ENCODE peak calls at places on chromosomes 3 and 15, in nine cellular contexts. X is K562, I is HCT116, G is IMR-90, H is PC-3, V is GM12878, C is colonic mucosa, O is neural progenitor cell, B is mesendoderm. R is an unnamed sample. For H3K36me3, the result is how much of the 10 kb centered on the place peaks cover.

GRCh38 chr3:60384352-60384751 is 866.9 kb downstream of the FHIT start:
- DNase-seq in X (no peak), I (no peak), G (peak), H (peak), V (no peak), C (no peak), O (no peak), B (no peak), R (no peak)

GRCh38 chr15:96440978-96441377 is 110.5 kb downstream of the NR2F2 start:
- DNase-seq in X (no peak), I (no peak), G (no peak), H (no peak), V (no peak), C (no peak), O (no peak), B (peak), R (peak)

GRCh38 chr15:26235148-26235769 is 372.1 kb upstream of the ATP10A start:
- DNase-seq in X (no peak), I (no peak), G (no peak), H (no peak), V (no peak), C (no peak), O (peak), B (peak), R (peak)

GRCh38 chr3:5057217-5057616 is 64.9 kb upstream of the ARL8B start:
- DNase-seq in X (no peak), I (no peak), G (no peak), H (no peak), V (no peak), C (no peak), O (no peak), B (no peak), R (no peak)

GRCh38 chr3:69866988-69867720 is 127.9 kb downstream of the MITF start:
- DNase-seq in X (no peak), I (no peak), G (peak), H (peak), V (no peak), C (no peak), O (no peak), B (peak), R (no peak)

GRCh38 chr3:191328963-191329653 is at the start of gene CCDC50:
- DNase-seq in X (peak), I (no peak), G (peak), H (peak), V (no peak), C (peak), O (peak), B (peak), R (peak)

GRCh38 chr3:103672346-103672745 is 1237.5 kb downstream of the ZPLD1 start:
- DNase-seq in X (no peak), I (no peak), G (no peak), H (no peak), V (no peak), C (no peak), O (no peak), B (no peak), R (no peak)

GRCh38 chr3:172103724-172104123 is 64.3 kb downstream of the FNDC3B start:
- DNase-seq in X (no peak), I (no peak), G (peak), H (no peak), V (no peak), C (no peak), O (no peak), B (no peak), R (no peak)

GRCh38 chr3:159186581-159186980 is 384.7 kb downstream of the MFSD1 start:
- DNase-seq in X (no peak), I (no peak), G (no peak), H (no peak), V (peak), C (no peak), O (no peak), B (no peak), R (no peak)

GRCh38 chr3:190564175-190564574 is 50.3 kb downstream of the IL1RAP start:
- DNase-seq in X (no peak), I (no peak), G (no peak), H (no peak), V (no peak), C (no peak), O (no peak), B (no peak), R (no peak)

GRCh38 chr15:72319360-72319984 is 485 bp downstream of the CELF6 start:
- DNase-seq in X (peak), I (no peak), G (peak), H (peak), V (no peak), C (peak), O (peak), B (peak), R (peak)

GRCh38 chr3:105401691-105402149 is 35.0 kb downstream of the ALCAM start:
- DNase-seq in X (no peak), I (peak), G (peak), H (peak), V (no peak), C (no peak), O (no peak), B (no peak), R (no peak)

GRCh38 chr15:73628976-73629854 is 4.0 kb downstream of the NPTN start:
- DNase-seq in X (no peak), I (no peak), G (no peak), H (peak), V (no peak), C (no peak), O (no peak), B (no peak), R (no peak)

GRCh38 chr3:106824856-106825255 is 552.4 kb upstream of the CCDC54 start:
- DNase-seq in X (no peak), I (peak), G (peak), H (peak), V (no peak), C (no peak), O (peak), B (peak), R (peak)

GRCh38 chr15:68158046-68158628 is 47.0 kb downstream of the CALML4 start:
- DNase-seq in X (no peak), I (no peak), G (peak), H (no peak), V (no peak), C (no peak), O (no peak), B (no peak), R (no peak)

GRCh38 chr3:138452491-138452890 is 18.1 kb downstream of the ESYT3 start:
- DNase-seq in X (no peak), I (no peak), G (no peak), H (no peak), V (no peak), C (no peak), O (no peak), B (no peak), R (peak)

GRCh38 chr15:22786868-22787698 is 639 bp downstream of the NIPA1 start:
- DNase-seq in X (peak), I (no peak), G (no peak), H (peak), V (no peak), C (peak), O (peak), B (peak), R (peak)

GRCh38 chr15:61997786-61998185 is 62.5 kb downstream of the VPS13C start:
- DNase-seq in X (no peak), I (no peak), G (no peak), H (no peak), V (no peak), C (no peak), O (no peak), B (peak), R (no peak)

GRCh38 chr3:100400424-100400781 is 486 bp downstream of the TOMM70 start:
- DNase-seq in X (no peak), I (no peak), G (peak), H (peak), V (no peak), C (no peak), O (no peak), B (peak), R (no peak)

GRCh38 chr15:75483961-75484360 is 32.5 kb upstream of the SIN3A start:
- DNase-seq in X (no peak), I (no peak), G (no peak), H (no peak), V (no peak), C (no peak), O (no peak), B (no peak), R (no peak)

GRCh38 chr3:66427951-66428350 is 72.9 kb downstream of the LRIG1 start:
- DNase-seq in X (no peak), I (no peak), G (no peak), H (no peak), V (no peak), C (no peak), O (no peak), B (no peak), R (no peak)

GRCh38 chr15:68580026-68580882 is 1.5 kb downstream of the CORO2B start:
- DNase-seq in X (no peak), I (no peak), G (no peak), H (no peak), V (no peak), C (no peak), O (no peak), B (no peak), R (no peak)

GRCh38 chr3:32457971-32458471 is 44.6 kb downstream of the CMTM6 start:
- DNase-seq in X (peak), I (no peak), G (no peak), H (no peak), V (no peak), C (no peak), O (no peak), B (peak), R (no peak)

GRCh38 chr3:66270726-66271125 is 49.9 kb downstream of the SLC25A26 start:
- DNase-seq in X (no peak), I (no peak), G (peak), H (no peak), V (no peak), C (no peak), O (no peak), B (no peak), R (no peak)

GRCh38 chr3:134677196-134677986 is 26.6 kb upstream of the KY start:
- DNase-seq in X (peak), I (peak), G (no peak), H (peak), V (no peak), C (peak), O (peak), B (peak), R (peak)

GRCh38 chr3:195806211-195806915 is 5.4 kb downstream of the MUC4 start:
- DNase-seq in X (no peak), I (no peak), G (no peak), H (no peak), V (no peak), C (peak), O (peak), B (peak), R (peak)

GRCh38 chr3:53566450-53567145 is 72.2 kb downstream of the CACNA1D start:
- DNase-seq in X (no peak), I (no peak), G (no peak), H (no peak), V (no peak), C (no peak), O (peak), B (peak), R (peak)

GRCh38 chr15:77475898-77476297 is 55.2 kb downstream of the HMG20A start:
- DNase-seq in X (no peak), I (no peak), G (no peak), H (no peak), V (no peak), C (no peak), O (peak), B (no peak), R (peak)

GRCh38 chr15:100778831-100779288 is 100.8 kb upstream of the ALDH1A3 start:
- DNase-seq in X (no peak), I (no peak), G (no peak), H (no peak), V (no peak), C (peak), O (peak), B (no peak), R (peak)

GRCh38 chr3:50316657-50317242 is 5.8 kb downstream of the HYAL2 start:
- DNase-seq in X (peak), I (peak), G (peak), H (peak), V (no peak), C (peak), O (no peak), B (peak), R (peak)

GRCh38 chr3:63967675-63968611 is 55.4 kb downstream of the PSMD6 start:
- DNase-seq in X (peak), I (no peak), G (peak), H (no peak), V (peak), C (peak), O (peak), B (no peak), R (no peak)

GRCh38 chr3:79497447-79498111 is 270.2 kb downstream of the ROBO1 start:
- DNase-seq in X (peak), I (no peak), G (peak), H (peak), V (no peak), C (no peak), O (peak), B (peak), R (no peak)

GRCh38 chr3:81778678-81779182 is 17.3 kb upstream of the GBE1 start:
- DNase-seq in X (no peak), I (no peak), G (peak), H (no peak), V (peak), C (no peak), O (no peak), B (no peak), R (no peak)

GRCh38 chr3:52432631-52433030 is 12.3 kb downstream of the SEMA3G start:
- DNase-seq in X (no peak), I (no peak), G (no peak), H (no peak), V (no peak), C (no peak), O (no peak), B (no peak), R (peak)

GRCh38 chr15:95440712-95441111 is 889.8 kb upstream of the NR2F2 start:
- DNase-seq in X (no peak), I (no peak), G (peak), H (no peak), V (no peak), C (no peak), O (no peak), B (no peak), R (no peak)

GRCh38 chr3:7260975-7261374 is 400.1 kb downstream of the GRM7 start:
- DNase-seq in X (no peak), I (no peak), G (no peak), H (no peak), V (no peak), C (no peak), O (no peak), B (no peak), R (no peak)

GRCh38 chr3:140399853-140400252 is 278.0 kb upstream of the TRIM42 start:
- DNase-seq in X (no peak), I (no peak), G (no peak), H (no peak), V (no peak), C (no peak), O (no peak), B (no peak), R (no peak)

GRCh38 chr15:75347222-75348033 is 589 bp downstream of the NEIL1 start:
- DNase-seq in X (peak), I (peak), G (no peak), H (peak), V (no peak), C (peak), O (peak), B (peak), R (peak)

GRCh38 chr3:186785517-186786018 is 2.2 kb downstream of the EIF4A2 start:
- DNase-seq in X (no peak), I (no peak), G (no peak), H (no peak), V (no peak), C (no peak), O (no peak), B (no peak), R (no peak)

GRCh38 chr3:186788482-186789370 is 5.3 kb downstream of the EIF4A2 start:
- DNase-seq in X (no peak), I (no peak), G (no peak), H (no peak), V (no peak), C (no peak), O (no peak), B (no peak), R (no peak)

GRCh38 chr3:186787642-186788481 is 4.5 kb downstream of the EIF4A2 start:
- DNase-seq in X (no peak), I (no peak), G (no peak), H (no peak), V (no peak), C (no peak), O (no peak), B (no peak), R (no peak)

GRCh38 chr3:186784820-186785516 is 1.6 kb downstream of the EIF4A2 start:
- DNase-seq in X (no peak), I (no peak), G (no peak), H (no peak), V (no peak), C (no peak), O (no peak), B (no peak), R (no peak)

GRCh38 chr3:186786810-186787375 is 3.5 kb downstream of the EIF4A2 start:
- DNase-seq in X (no peak), I (no peak), G (no peak), H (no peak), V (no peak), C (no peak), O (no peak), B (no peak), R (no peak)
- H3K9ac ChIP-seq in X (peak), I (no peak), G (no peak), H (no peak), V (peak), C (no peak), O (no peak), B (peak), R (peak)

GRCh38 chr15:65659502-65660052 is 37.8 kb downstream of the SLC24A1 start:
- DNase-seq in X (no peak), I (no peak), G (no peak), H (peak), V (no peak), C (no peak), O (no peak), B (no peak), R (no peak)
- H3K36me3 ChIP-seq in X (under half), I (under half), G (under half), H (under half), V (under half), C (under half), O (under half), B (under half), R (under half)

GRCh38 chr15:92654662-92655061 is 913 bp downstream of the FAM174B start:
- DNase-seq in X (no peak), I (no peak), G (no peak), H (no peak), V (no peak), C (no peak), O (no peak), B (no peak), R (peak)

GRCh38 chr15:92657486-92657885 is 1.9 kb upstream of the FAM174B start:
- DNase-seq in X (no peak), I (no peak), G (no peak), H (no peak), V (no peak), C (no peak), O (no peak), B (no peak), R (peak)

GRCh38 chr15:92653836-92654524 is 1.6 kb downstream of the FAM174B start:
- DNase-seq in X (no peak), I (no peak), G (no peak), H (peak), V (no peak), C (peak), O (peak), B (peak), R (peak)

GRCh38 chr15:92655178-92655995 is at the start of gene FAM174B:
- DNase-seq in X (no peak), I (no peak), G (no peak), H (peak), V (no peak), C (peak), O (peak), B (peak), R (peak)

DNA sequence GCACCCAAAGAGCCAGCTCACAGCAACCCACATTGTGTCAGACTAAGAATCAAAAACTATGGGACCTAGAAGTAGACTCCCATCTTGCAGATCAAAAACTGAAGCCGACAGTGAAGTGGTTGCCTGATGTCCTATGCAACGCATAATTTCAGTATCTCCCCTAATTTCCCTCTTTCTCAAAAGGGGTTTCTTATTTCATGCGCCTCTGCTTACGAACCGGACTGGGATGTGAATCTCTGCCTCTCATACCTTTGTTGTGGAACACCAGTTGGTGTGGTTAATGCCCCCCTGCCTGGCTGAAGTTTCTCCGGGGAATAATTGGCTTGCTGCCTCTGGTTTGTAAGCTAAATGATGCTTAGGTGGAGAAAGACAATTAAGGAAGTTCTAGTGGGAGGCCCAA is 514 bp upstream of the FAM174B start:
- DNase-seq in X (no peak), I (no peak), G (no peak), H (no peak), V (no peak), C (no peak), O (peak), B (peak), R (peak)
- H3K4me3 ChIP-seq in X (no peak), I (no peak), G (no peak), H (peak), V (no peak), C (peak), O (peak), B (no peak), R (peak)

DNA sequence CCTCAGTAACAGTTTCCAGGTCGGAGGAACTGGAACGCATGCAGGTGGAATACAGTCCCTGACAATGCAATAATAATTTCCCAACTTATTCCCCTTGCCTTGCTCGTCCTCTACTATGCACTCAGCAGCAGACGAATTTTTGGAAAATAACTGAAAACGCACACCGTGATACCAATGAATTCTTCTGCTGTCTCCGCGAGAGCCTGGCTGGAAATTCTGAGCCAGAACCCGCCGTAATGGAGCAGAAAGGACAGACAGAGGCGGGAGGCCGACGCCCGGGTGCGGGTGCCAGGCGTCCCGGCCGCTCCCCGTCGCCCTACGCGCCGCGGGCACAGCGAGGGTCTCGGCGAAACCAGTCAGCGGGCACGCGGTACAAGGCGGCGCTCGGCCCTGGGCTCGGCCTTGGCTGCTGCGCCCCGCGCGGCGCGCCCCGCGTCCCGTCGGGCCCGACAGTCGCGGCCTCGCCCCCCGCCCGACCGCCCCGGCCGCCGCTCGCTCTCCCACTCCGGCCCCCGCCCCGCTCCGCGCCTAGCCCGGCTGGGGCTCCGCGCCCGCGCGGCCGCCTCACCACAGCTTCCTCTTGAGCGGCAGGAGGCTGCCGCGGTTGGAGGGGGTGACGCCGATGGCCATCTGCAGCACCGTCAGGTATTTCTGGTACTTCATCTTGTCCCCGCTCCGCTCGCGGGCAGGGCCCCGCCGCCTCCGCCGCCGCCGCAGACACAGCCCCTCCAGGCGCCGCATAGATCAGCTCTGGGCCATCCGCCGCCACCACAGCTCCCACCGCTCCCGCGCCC is 114.5 kb upstream of the GOLGA8J start:
- DNase-seq in X (no peak), I (no peak), G (no peak), H (peak), V (no peak), C (no peak), O (peak), B (peak), R (peak)
- H3K9ac ChIP-seq in X (no peak), I (no peak), G (no peak), H (peak), V (no peak), C (no peak), O (no peak), B (peak), R (peak)

GRCh38 chr15:41849204-41849603 is 10.6 kb downstream of the PLA2G4B start:
- DNase-seq in X (no peak), I (no peak), G (no peak), H (no peak), V (no peak), C (no peak), O (no peak), B (no peak), R (no peak)

GRCh38 chr15:41847981-41848380 is 9.3 kb downstream of the PLA2G4B start:
- DNase-seq in X (no peak), I (no peak), G (no peak), H (no peak), V (no peak), C (no peak), O (no peak), B (no peak), R (no peak)

GRCh38 chr15:41848595-41848994 is 9.9 kb downstream of the PLA2G4B start:
- DNase-seq in X (no peak), I (no peak), G (peak), H (no peak), V (no peak), C (no peak), O (no peak), B (no peak), R (no peak)

GRCh38 chr15:41844814-41845213 is 6.2 kb downstream of the PLA2G4B start:
- DNase-seq in X (no peak), I (no peak), G (no peak), H (no peak), V (no peak), C (no peak), O (no peak), B (no peak), R (no peak)

GRCh38 chr15:41847206-41847605 is 8.6 kb downstream of the PLA2G4B start:
- DNase-seq in X (no peak), I (no peak), G (no peak), H (no peak), V (no peak), C (no peak), O (no peak), B (no peak), R (no peak)
- H3K36me3 ChIP-seq in X (under half), I (under half), G (under half), H (under half), V (under half), C (under half), O (under half), B (under half), R (under half)

GRCh38 chr3:170355738-170356595 is 1.5 kb upstream of the SKIL start:
- DNase-seq in X (peak), I (no peak), G (peak), H (no peak), V (peak), C (peak), O (peak), B (peak), R (peak)
- H3K4me3 ChIP-seq in X (peak), I (peak), G (peak), H (peak), V (peak), C (peak), O (peak), B (peak), R (peak)

R was measured in endodermal cell.